ENCODE peak calls at places on chromosome 5, in five cellular contexts. E is stomach, M is prostate gland, J is HepG2, B is transverse colon. D is an unnamed sample. For H3K36me3, the result is how much of the 10 kb centered on the place peaks cover.

GRCh38 chr5:158407801-158408200 is 548.9 kb upstream of the CLINT1 start:
- DNase-seq in E (no peak), M (no peak), J (no peak), B (no peak), D (no peak)

GRCh38 chr5:179408646-179409045 is 63.4 kb upstream of the ADAMTS2 start:
- DNase-seq in E (no peak), M (no peak), J (no peak), B (no peak), D (no peak)

GRCh38 chr5:14917719-14918118 is 46.1 kb upstream of the ANKH start:
- DNase-seq in E (no peak), M (peak), J (no peak), B (no peak), D (no peak)

GRCh38 chr5:74877624-74878304 is 11.6 kb upstream of the FAM169A start:
- DNase-seq in E (no peak), M (no peak), J (peak), B (no peak), D (no peak)

GRCh38 chr5:17400724-17401508 is 97.1 kb upstream of the TAF11L2 start:
- DNase-seq in E (no peak), M (no peak), J (no peak), B (no peak), D (no peak)

GRCh38 chr5:96868603-96869371 is 7.5 kb upstream of the ERAP2 start:
- DNase-seq in E (no peak), M (peak), J (peak), B (no peak), D (no peak)

GRCh38 chr5:83498585-83498984 is 27.0 kb downstream of the VCAN start:
- DNase-seq in E (no peak), M (no peak), J (no peak), B (no peak), D (no peak)

GRCh38 chr5:147935032-147935431 is 28.7 kb upstream of the C5orf46 start:
- DNase-seq in E (no peak), M (peak), J (peak), B (no peak), D (no peak)

GRCh38 chr5:14722923-14723322 is 58.4 kb downstream of the OTULIN start:
- DNase-seq in E (no peak), M (no peak), J (no peak), B (no peak), D (no peak)

GRCh38 chr5:147276497-147276896 is 41.7 kb downstream of the STK32A start:
- DNase-seq in E (no peak), M (no peak), J (no peak), B (no peak), D (no peak)

GRCh38 chr5:170757182-170757601 is 26.3 kb upstream of the GABRP start:
- DNase-seq in E (peak), M (no peak), J (peak), B (no peak), D (no peak)

GRCh38 chr5:179243333-179243732 is 101.9 kb downstream of the ADAMTS2 start:
- DNase-seq in E (no peak), M (no peak), J (no peak), B (peak), D (peak)

GRCh38 chr5:159780246-159780645 is 136.0 kb upstream of the ADRA1B start:
- DNase-seq in E (no peak), M (no peak), J (no peak), B (no peak), D (no peak)

GRCh38 chr5:138725153-138725884 is 27.9 kb upstream of the CTNNA1 start:
- DNase-seq in E (peak), M (peak), J (peak), B (peak), D (peak)

GRCh38 chr5:13566903-13567339 is 377.6 kb downstream of the DNAH5 start:
- DNase-seq in E (no peak), M (no peak), J (no peak), B (peak), D (no peak)
- TF ChIP-seq POLR2AphosphoS5 in E (no peak), M (no peak), J (no peak), B (no peak), D (no peak)

GRCh38 chr5:169721771-169722170 is 84.7 kb downstream of the DOCK2 start:
- DNase-seq in E (no peak), M (no peak), J (no peak), B (no peak), D (no peak)
- H3K36me3 ChIP-seq in E (under half), M (under half), J (under half), B (under half), D (under half)

GRCh38 chr5:4023701-4024100 is 428.1 kb downstream of the IRX1 start:
- DNase-seq in E (no peak), M (no peak), J (no peak), B (no peak), D (no peak)
- TF ChIP-seq POLR2AphosphoS5 in E (no peak), M (no peak), J (no peak), B (no peak), D (no peak)

DNA sequence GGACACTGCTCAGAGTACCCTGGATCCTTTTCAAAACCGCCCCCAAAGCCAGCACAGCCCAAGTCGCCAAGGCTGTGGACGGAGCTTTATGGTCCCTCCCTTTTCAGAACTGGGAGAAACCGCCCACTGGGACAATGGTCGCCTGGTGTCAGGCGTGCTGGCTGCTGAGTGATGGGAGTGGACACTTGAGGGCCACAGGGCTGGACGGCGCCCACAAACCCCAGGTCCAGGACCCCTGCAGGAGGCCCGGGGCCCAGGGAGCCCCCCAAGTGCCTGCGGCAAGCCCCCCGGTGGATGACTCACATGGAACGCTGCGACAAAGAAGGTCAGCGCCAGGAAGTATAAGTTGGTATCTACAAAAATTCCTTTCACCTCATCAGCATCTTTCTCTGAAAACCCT is 10.9 kb downstream of the CLPTM1L start:
- DNase-seq in E (no peak), M (no peak), J (no peak), B (no peak), D (no peak)
- H3K36me3 ChIP-seq in E (half or more), M (under half), J (half or more), B (under half), D (half or more)

D was measured in sigmoid colon.